ENCODE peak calls at places on chromosomes 7 and 10, in eight cellular contexts. One of them, this sample, is unnamed.
A peak's percentile ranks its signal among the peaks of the same experiment; 100 is the strongest.

GRCh38 chr7:107703219-107703618 is 40.7 kb upstream of the CBLL1 start:
- DNase-seq in NCI-H510A: no peak
- DNase-seq in mucosa of descending colon: no peak
- DNase-seq in upper lobe of right lung: no peak
- DNase-seq in substantia nigra: no peak
- DNase-seq in K562: no peak
- DNase-seq in T-helper 17 cell: no peak
- DNase-seq in transverse colon: no peak
- DNase-seq in this sample: no peak

GRCh38 chr10:12631787-12632562 is 282.6 kb downstream of the CAMK1D start:
- DNase-seq in upper lobe of right lung: no peak
- DNase-seq in NCI-H510A: peak; percentile 89
- DNase-seq in substantia nigra: no peak
- DNase-seq in mucosa of descending colon: no peak
- DNase-seq in T-helper 17 cell: no peak
- DNase-seq in transverse colon: peak; percentile 42
- DNase-seq in K562: no peak
- DNase-seq in this sample: no peak

GRCh38 chr10:48701139-48701901 is 16.6 kb downstream of the WDFY4 start:
- DNase-seq in upper lobe of right lung: no peak
- DNase-seq in NCI-H510A: no peak
- DNase-seq in mucosa of descending colon: no peak
- DNase-seq in T-helper 17 cell: no peak
- DNase-seq in K562: no peak
- DNase-seq in substantia nigra: no peak
- DNase-seq in transverse colon: peak; percentile 63
- DNase-seq in this sample: no peak

GRCh38 chr10:80415734-80416281 is 7.5 kb downstream of the PRXL2A start:
- DNase-seq in transverse colon: no peak
- DNase-seq in T-helper 17 cell: no peak
- DNase-seq in upper lobe of right lung: no peak
- DNase-seq in NCI-H510A: no peak
- DNase-seq in substantia nigra: no peak
- DNase-seq in mucosa of descending colon: no peak
- DNase-seq in K562: no peak
- DNase-seq in this sample: no peak

GRCh38 chr10:43371418-43371817 is at the start of gene FXYD4:
- DNase-seq in upper lobe of right lung: peak; percentile 74
- DNase-seq in NCI-H510A: no peak
- DNase-seq in T-helper 17 cell: no peak
- DNase-seq in mucosa of descending colon: peak; percentile 77
- DNase-seq in K562: peak; percentile 74
- DNase-seq in transverse colon: peak; percentile 74
- DNase-seq in substantia nigra: no peak
- DNase-seq in this sample: no peak

GRCh38 chr7:16934947-16935742 is 53.4 kb upstream of the AGR3 start:
- DNase-seq in NCI-H510A: no peak
- DNase-seq in mucosa of descending colon: no peak
- DNase-seq in K562: no peak
- DNase-seq in substantia nigra: no peak
- DNase-seq in transverse colon: peak; percentile 63
- DNase-seq in upper lobe of right lung: no peak
- DNase-seq in T-helper 17 cell: no peak
- DNase-seq in this sample: no peak

GRCh38 chr10:128062331-128062730 is 63.9 kb downstream of the MKI67 start:
- DNase-seq in K562: no peak
- DNase-seq in T-helper 17 cell: no peak
- DNase-seq in mucosa of descending colon: no peak
- DNase-seq in NCI-H510A: no peak
- DNase-seq in transverse colon: no peak
- DNase-seq in substantia nigra: no peak
- DNase-seq in upper lobe of right lung: peak; percentile 61
- DNase-seq in this sample: no peak

GRCh38 chr10:35909291-35909690 is 267.2 kb upstream of the FZD8 start:
- DNase-seq in K562: no peak
- DNase-seq in upper lobe of right lung: no peak
- DNase-seq in T-helper 17 cell: no peak
- DNase-seq in NCI-H510A: no peak
- DNase-seq in mucosa of descending colon: no peak
- DNase-seq in transverse colon: no peak
- DNase-seq in substantia nigra: no peak
- DNase-seq in this sample: no peak

GRCh38 chr10:48494611-48495010 is 110.3 kb downstream of the ARHGAP22 start:
- DNase-seq in T-helper 17 cell: no peak
- DNase-seq in NCI-H510A: no peak
- DNase-seq in upper lobe of right lung: no peak
- DNase-seq in substantia nigra: no peak
- DNase-seq in K562: no peak
- DNase-seq in mucosa of descending colon: no peak
- DNase-seq in transverse colon: no peak
- DNase-seq in this sample: no peak

GRCh38 chr7:158432369-158433270 is 155.0 kb downstream of the PTPRN2 start:
- DNase-seq in transverse colon: peak; percentile 82
- DNase-seq in upper lobe of right lung: peak; percentile 76
- DNase-seq in NCI-H510A: peak; percentile 92
- DNase-seq in substantia nigra: no peak
- DNase-seq in K562: no peak
- DNase-seq in T-helper 17 cell: no peak
- DNase-seq in mucosa of descending colon: peak; percentile 80
- DNase-seq in this sample: peak; percentile 78

GRCh38 chr7:34096135-34096775 is 190.9 kb downstream of the BMPER start:
- DNase-seq in transverse colon: peak; percentile 30
- DNase-seq in substantia nigra: no peak
- DNase-seq in upper lobe of right lung: no peak
- DNase-seq in K562: no peak
- DNase-seq in NCI-H510A: no peak
- DNase-seq in T-helper 17 cell: no peak
- DNase-seq in mucosa of descending colon: peak; percentile 64
- DNase-seq in this sample: no peak

GRCh38 chr10:120077707-120078492 is 185.4 kb downstream of the SEC23IP start:
- DNase-seq in T-helper 17 cell: no peak
- DNase-seq in upper lobe of right lung: no peak
- DNase-seq in NCI-H510A: no peak
- DNase-seq in substantia nigra: no peak
- DNase-seq in transverse colon: no peak
- DNase-seq in K562: no peak
- DNase-seq in mucosa of descending colon: no peak
- DNase-seq in this sample: no peak

GRCh38 chr7:3154881-3155494 is 111.3 kb upstream of the CARD11 start:
- DNase-seq in K562: peak; percentile 53
- DNase-seq in transverse colon: peak; percentile 31
- DNase-seq in substantia nigra: no peak
- DNase-seq in T-helper 17 cell: no peak
- DNase-seq in upper lobe of right lung: peak; percentile 19
- DNase-seq in mucosa of descending colon: no peak
- DNase-seq in NCI-H510A: no peak
- DNase-seq in this sample: no peak

GRCh38 chr7:155765458-155765857 is 46.8 kb downstream of the SHH start:
- DNase-seq in NCI-H510A: no peak
- DNase-seq in substantia nigra: no peak
- DNase-seq in mucosa of descending colon: no peak
- DNase-seq in transverse colon: no peak
- DNase-seq in upper lobe of right lung: no peak
- DNase-seq in T-helper 17 cell: no peak
- DNase-seq in K562: no peak
- DNase-seq in this sample: no peak

GRCh38 chr7:23347682-23348180 is 48.6 kb downstream of the MALSU1 start:
- DNase-seq in NCI-H510A: no peak
- DNase-seq in T-helper 17 cell: no peak
- DNase-seq in transverse colon: no peak
- DNase-seq in substantia nigra: no peak
- DNase-seq in upper lobe of right lung: no peak
- DNase-seq in mucosa of descending colon: no peak
- DNase-seq in K562: peak; percentile 56
- DNase-seq in this sample: no peak

GRCh38 chr10:132984801-132985545 is 42.6 kb upstream of the CFAP46 start:
- DNase-seq in mucosa of descending colon: peak; percentile 36
- DNase-seq in substantia nigra: no peak
- DNase-seq in K562: no peak
- DNase-seq in upper lobe of right lung: peak; percentile 50
- DNase-seq in NCI-H510A: no peak
- DNase-seq in transverse colon: no peak
- DNase-seq in T-helper 17 cell: no peak
- DNase-seq in this sample: no peak

GRCh38 chr7:30931161-30931926 is 19.7 kb downstream of the AQP1 start:
- DNase-seq in T-helper 17 cell: no peak
- DNase-seq in transverse colon: no peak
- DNase-seq in mucosa of descending colon: peak; percentile 23
- DNase-seq in upper lobe of right lung: peak; percentile 60
- DNase-seq in substantia nigra: no peak
- DNase-seq in K562: peak; percentile 5
- DNase-seq in NCI-H510A: no peak
- DNase-seq in this sample: no peak

GRCh38 chr7:22196429-22196828 is 160.5 kb downstream of the RAPGEF5 start:
- DNase-seq in T-helper 17 cell: no peak
- DNase-seq in transverse colon: no peak
- DNase-seq in upper lobe of right lung: no peak
- DNase-seq in substantia nigra: no peak
- DNase-seq in mucosa of descending colon: no peak
- DNase-seq in NCI-H510A: no peak
- DNase-seq in K562: no peak
- DNase-seq in this sample: no peak

GRCh38 chr10:110008518-110009339 is 945 bp downstream of the ADD3 start:
- DNase-seq in T-helper 17 cell: no peak
- DNase-seq in NCI-H510A: no peak
- DNase-seq in transverse colon: peak; percentile 61
- DNase-seq in substantia nigra: no peak
- DNase-seq in upper lobe of right lung: peak; percentile 69
- DNase-seq in K562: no peak
- DNase-seq in mucosa of descending colon: peak; percentile 72
- DNase-seq in this sample: no peak

GRCh38 chr7:98687331-98687863 is 70.3 kb downstream of the NPTX2 start:
- DNase-seq in substantia nigra: no peak
- DNase-seq in transverse colon: no peak
- DNase-seq in T-helper 17 cell: no peak
- DNase-seq in mucosa of descending colon: no peak
- DNase-seq in NCI-H510A: no peak
- DNase-seq in upper lobe of right lung: no peak
- DNase-seq in K562: no peak
- DNase-seq in this sample: no peak

GRCh38 chr10:52443419-52444388 is 129.6 kb downstream of the DKK1 start:
- DNase-seq in T-helper 17 cell: no peak
- DNase-seq in transverse colon: no peak
- DNase-seq in upper lobe of right lung: no peak
- DNase-seq in mucosa of descending colon: no peak
- DNase-seq in NCI-H510A: no peak
- DNase-seq in substantia nigra: no peak
- DNase-seq in K562: no peak
- DNase-seq in this sample: no peak

GRCh38 chr10:28569506-28570159 is 36.7 kb downstream of the WAC start:
- DNase-seq in upper lobe of right lung: no peak
- DNase-seq in T-helper 17 cell: no peak
- DNase-seq in mucosa of descending colon: no peak
- DNase-seq in K562: peak; percentile 23
- DNase-seq in substantia nigra: no peak
- DNase-seq in NCI-H510A: no peak
- DNase-seq in transverse colon: no peak
- DNase-seq in this sample: no peak

GRCh38 chr10:8435186-8436055 is 380.9 kb downstream of the GATA3 start:
- DNase-seq in K562: no peak
- DNase-seq in upper lobe of right lung: no peak
- DNase-seq in substantia nigra: no peak
- DNase-seq in NCI-H510A: no peak
- DNase-seq in transverse colon: no peak
- DNase-seq in T-helper 17 cell: no peak
- DNase-seq in mucosa of descending colon: no peak
- DNase-seq in this sample: no peak

GRCh38 chr10:123561145-123561448 is 105.1 kb upstream of the GPR26 start:
- DNase-seq in transverse colon: no peak
- DNase-seq in K562: no peak
- DNase-seq in mucosa of descending colon: no peak
- DNase-seq in substantia nigra: no peak
- DNase-seq in T-helper 17 cell: no peak
- DNase-seq in upper lobe of right lung: no peak
- DNase-seq in NCI-H510A: no peak
- DNase-seq in this sample: no peak

GRCh38 chr10:11547111-11547625 is 64.3 kb downstream of the USP6NL start:
- DNase-seq in upper lobe of right lung: no peak
- DNase-seq in K562: no peak
- DNase-seq in NCI-H510A: no peak
- DNase-seq in substantia nigra: no peak
- DNase-seq in T-helper 17 cell: no peak
- DNase-seq in mucosa of descending colon: no peak
- DNase-seq in transverse colon: no peak
- DNase-seq in this sample: no peak

GRCh38 chr10:51422311-51423120 is 276.9 kb downstream of the CSTF2T start:
- DNase-seq in upper lobe of right lung: no peak
- DNase-seq in NCI-H510A: no peak
- DNase-seq in transverse colon: peak; percentile 63
- DNase-seq in T-helper 17 cell: no peak
- DNase-seq in mucosa of descending colon: no peak
- DNase-seq in substantia nigra: no peak
- DNase-seq in K562: no peak
- DNase-seq in this sample: no peak

GRCh38 chr7:150993511-150993910 is 2.7 kb downstream of the NOS3 start:
- DNase-seq in substantia nigra: no peak
- DNase-seq in upper lobe of right lung: no peak
- DNase-seq in NCI-H510A: no peak
- DNase-seq in T-helper 17 cell: no peak
- DNase-seq in mucosa of descending colon: no peak
- DNase-seq in transverse colon: no peak
- DNase-seq in K562: peak; percentile 30
- DNase-seq in this sample: no peak